ENCODE peak calls at places on chromosomes 11 and 22, in seven cellular contexts. I, F, W, E, K, R and A are unnamed samples.

GRCh38 chr22:47022075-47022473 is 259.6 kb downstream of the TBC1D22A start:
- DNase-seq in I (no peak), F (no peak), W (no peak), E (no peak), K (peak; percentile 5), R (no peak), A (no peak)

GRCh38 chr11:20611892-20612291 is 12.5 kb downstream of the SLC6A5 start:
- DNase-seq in I (no peak), F (no peak), W (no peak), E (no peak), K (peak; percentile 25), R (no peak), A (no peak)

GRCh38 chr22:42188808-42189447 is 58.3 kb upstream of the CYP2D6 start:
- DNase-seq in I (peak; percentile 46), F (no peak), W (no peak), E (no peak), K (no peak), R (no peak), A (peak; percentile 5)

GRCh38 chr11:10263929-10264328 is 30.1 kb downstream of the SBF2 start:
- DNase-seq in I (no peak), F (no peak), W (no peak), E (no peak), K (no peak), R (no peak), A (no peak)

GRCh38 chr11:11821899-11822298 is 19.9 kb upstream of the USP47 start:
- DNase-seq in I (no peak), F (no peak), W (no peak), E (no peak), K (no peak), R (no peak), A (no peak)

GRCh38 chr11:75126564-75126963 is 24.3 kb upstream of the SLCO2B1 start:
- DNase-seq in I (no peak), F (no peak), W (no peak), E (no peak), K (no peak), R (no peak), A (no peak)

GRCh38 chr11:104163100-104164027 is 583 bp downstream of the PDGFD start:
- DNase-seq in I (no peak), F (peak; percentile 25), W (peak; percentile 61), E (no peak), K (no peak), R (no peak), A (peak; percentile 28)

GRCh38 chr22:32744560-32744959 is 56.9 kb upstream of the TIMP3 start:
- DNase-seq in I (no peak), F (no peak), W (no peak), E (no peak), K (no peak), R (no peak), A (no peak)

GRCh38 chr11:104462346-104462745 is 298.4 kb upstream of the PDGFD start:
- DNase-seq in I (no peak), F (no peak), W (no peak), E (no peak), K (no peak), R (no peak), A (no peak)

GRCh38 chr11:112051768-112052167 is 22.0 kb downstream of the PIH1D2 start:
- DNase-seq in I (no peak), F (no peak), W (no peak), E (no peak), K (no peak), R (no peak), A (no peak)

GRCh38 chr11:69277074-69277809 is 16.7 kb upstream of the MYEOV start:
- DNase-seq in I (no peak), F (no peak), W (no peak), E (no peak), K (no peak), R (peak; percentile 51), A (no peak)
- H3K9ac ChIP-seq in I (no peak overlapping the region), F (no peak overlapping the region), W (no peak overlapping the region), E (no peak overlapping the region), K (no peak overlapping the region), R (peak overlapping the region; percentile 72), A (no peak overlapping the region)

GRCh38 chr11:72377596-72377995 is 56.7 kb downstream of the CLPB start:
- DNase-seq in I (no peak), F (no peak), W (no peak), E (no peak), K (no peak), R (no peak), A (no peak)

GRCh38 chr11:72378704-72379383 is 55.5 kb downstream of the CLPB start:
- DNase-seq in I (no peak), F (no peak), W (no peak), E (no peak), K (no peak), R (no peak), A (no peak)

GRCh38 chr11:72373163-72373562 is 61.2 kb downstream of the CLPB start:
- DNase-seq in I (no peak), F (no peak), W (no peak), E (no peak), K (no peak), R (no peak), A (no peak)

GRCh38 chr11:72379384-72380131 is 54.8 kb downstream of the CLPB start:
- DNase-seq in I (no peak), F (no peak), W (no peak), E (no peak), K (no peak), R (no peak), A (no peak)

GRCh38 chr11:72375241-72375640 is 59.1 kb downstream of the CLPB start:
- DNase-seq in I (no peak), F (no peak), W (no peak), E (no peak), K (no peak), R (no peak), A (no peak)
- TF ChIP-seq YY1 in I (no peak), F (no peak), W (no peak), E (no peak), K (no peak), R (no peak), A (no peak)

DNA sequence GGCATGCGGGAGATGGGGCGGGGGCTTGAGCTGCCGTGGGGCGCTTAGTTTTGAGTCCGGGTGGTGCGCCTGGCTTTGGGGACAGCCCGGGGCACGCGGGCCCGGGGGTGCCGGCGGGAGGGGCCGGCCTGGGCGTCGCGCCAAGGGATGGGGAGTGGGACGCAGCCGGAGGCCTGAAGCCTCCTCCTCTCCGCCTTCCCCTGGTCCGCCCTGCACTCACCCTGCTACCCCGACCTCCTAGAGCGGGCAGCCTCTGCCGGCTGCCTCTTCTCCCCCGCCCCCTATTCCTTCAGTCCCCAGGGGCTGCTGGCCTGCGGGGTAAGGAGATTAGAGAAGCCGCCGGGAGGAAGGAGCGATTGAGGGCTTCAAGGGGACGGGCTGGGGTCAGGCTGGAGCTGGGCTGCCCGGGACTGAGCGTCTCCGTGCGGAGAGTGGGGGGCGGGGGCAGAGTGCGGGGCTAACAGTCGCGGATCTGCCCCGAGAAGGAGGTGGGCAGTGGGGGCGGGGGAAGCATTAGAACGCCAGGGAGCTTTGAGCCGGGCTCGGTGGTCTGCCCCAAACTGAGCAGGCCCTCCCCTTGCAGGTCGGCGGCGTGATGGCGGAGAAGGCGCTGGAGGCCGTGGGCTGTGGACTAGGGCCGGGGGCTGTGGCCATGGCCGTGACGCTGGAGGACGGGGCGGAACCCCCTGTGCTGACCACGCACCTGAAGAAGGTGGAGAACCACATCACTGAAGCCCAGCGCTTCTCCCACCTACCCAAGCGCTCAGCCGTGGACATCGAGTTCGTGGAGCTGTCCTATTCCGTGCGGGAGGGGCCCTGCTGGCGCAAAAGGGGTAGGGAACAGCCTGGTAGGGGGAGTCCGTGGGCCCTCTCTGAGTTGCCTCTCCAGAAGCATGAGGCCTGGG is 771 bp downstream of the ABCG4 start:
- DNase-seq in I (no peak), F (peak; percentile 82), W (no peak), E (no peak), K (no peak), R (no peak), A (no peak)
- H3K9ac ChIP-seq in I (peak overlapping the region; percentile 61), F (peak overlapping the region; percentile 49), W (no peak overlapping the region), E (no peak overlapping the region), K (no peak overlapping the region), R (no peak overlapping the region), A (peak overlapping the region; percentile 73)

DNA sequence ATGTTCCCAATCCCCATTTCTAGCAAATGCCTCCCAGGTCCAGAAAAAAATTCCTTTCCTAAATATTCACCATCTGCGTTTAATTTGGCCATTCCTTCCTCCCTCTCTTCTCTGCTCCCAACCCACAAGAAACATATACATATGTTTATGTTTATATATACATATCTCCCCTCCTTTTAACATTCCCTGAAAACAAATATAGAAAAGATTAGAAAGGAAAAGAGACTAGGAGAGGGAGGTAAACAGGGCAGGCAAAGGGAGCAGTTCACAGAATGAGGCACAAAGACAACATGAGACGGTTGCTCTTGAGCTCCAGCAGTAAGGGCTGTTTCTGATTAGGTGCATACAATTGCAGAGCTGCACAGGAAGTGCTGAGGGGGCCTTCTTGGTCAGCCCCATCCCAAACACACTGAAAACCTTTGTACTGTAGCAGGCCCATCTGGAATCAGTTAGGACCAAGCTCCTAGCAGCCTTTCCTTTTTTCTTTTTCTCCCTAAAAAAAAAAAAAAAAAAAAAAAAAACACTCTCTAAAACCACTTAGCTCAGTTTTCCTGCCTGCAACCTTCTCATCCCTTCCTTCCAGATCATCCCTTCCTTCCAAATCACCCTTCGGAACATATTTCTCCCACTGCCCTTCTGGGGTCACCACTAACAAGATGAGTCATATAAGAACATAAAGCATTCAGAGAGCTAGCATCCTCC is 57.1 kb downstream of the RBFOX2 start:
- DNase-seq in I (no peak), F (peak; percentile 65), W (no peak), E (no peak), K (peak; percentile 58), R (no peak), A (no peak)
- TF ChIP-seq YY1 in I (no peak), F (peak; percentile 27), W (no peak), E (no peak), K (no peak), R (no peak), A (no peak)

GRCh38 chr22:23226497-23226850 is 46.2 kb downstream of the BCR start:
- DNase-seq in I (no peak), F (no peak), W (no peak), E (no peak), K (no peak), R (no peak), A (no peak)

GRCh38 chr22:23227380-23227779 is 47.1 kb downstream of the BCR start:
- DNase-seq in I (no peak), F (no peak), W (no peak), E (peak; percentile 64), K (no peak), R (no peak), A (no peak)

GRCh38 chr22:23225337-23225723 is 45.0 kb downstream of the BCR start:
- DNase-seq in I (no peak), F (no peak), W (no peak), E (peak; percentile 59), K (no peak), R (no peak), A (no peak)

GRCh38 chr22:23223566-23224317 is 43.4 kb downstream of the BCR start:
- DNase-seq in I (no peak), F (peak; percentile 86), W (no peak), E (no peak), K (peak; percentile 34), R (no peak), A (no peak)

GRCh38 chr22:23225724-23226496 is 45.6 kb downstream of the BCR start:
- DNase-seq in I (no peak), F (no peak), W (no peak), E (peak; percentile 72), K (no peak), R (no peak), A (no peak)
- H3K9ac ChIP-seq in I (no peak overlapping the region), F (peak overlapping the region; percentile 23), W (no peak overlapping the region), E (no peak overlapping the region), K (no peak overlapping the region), R (no peak overlapping the region), A (no peak overlapping the region)

GRCh38 chr11:76807206-76807875 is 24.2 kb downstream of the TSKU start:
- DNase-seq in I (no peak), F (peak; percentile 83), W (peak; percentile 98), E (peak; percentile 85), K (peak; percentile 68), R (no peak), A (peak; percentile 77)
- TF ChIP-seq YY1 in I (no peak), F (no peak), W (no peak), E (no peak), K (peak; percentile 64), R (peak; percentile 71), A (no peak)